ENCODE peak calls at places on chromosomes 11 and 22, in seven cellular contexts. U is RWPE1, N is tibial nerve, X is IMR-90, E is HCT116, J is WTC11, T is transverse colon. R is an unnamed sample.

GRCh38 chr11:121476379-121477032 is 23.7 kb upstream of the SORL1-AS1 start:
- DNase-seq in N (no peak), T (no peak), X (no peak), J (no peak), E (no peak), U (peak), R (no peak)

GRCh38 chr11:250274-250673 is 13.5 kb downstream of the PSMD13 start:
- DNase-seq in U (no peak), T (no peak), X (no peak), J (no peak), N (no peak), E (no peak), R (no peak)

GRCh38 chr22:50569041-50569459 is 6.3 kb upstream of the SYCE3 start:
- DNase-seq in T (peak), E (no peak), X (no peak), U (no peak), N (no peak), J (no peak), R (no peak)

GRCh38 chr22:49867303-49868250 is 13.9 kb downstream of the ZBED4 start:
- DNase-seq in E (no peak), U (no peak), X (no peak), T (no peak), N (no peak), J (no peak), R (no peak)

GRCh38 chr11:23976369-23976768 is 520.5 kb upstream of the LUZP2 start:
- DNase-seq in N (no peak), T (no peak), X (peak), J (no peak), U (no peak), E (no peak), R (no peak)

GRCh38 chr11:90874971-90875370 is 652.1 kb upstream of the CHORDC1 start:
- DNase-seq in E (no peak), U (peak), J (no peak), X (no peak), T (no peak), N (no peak), R (no peak)

GRCh38 chr11:57249384-57250319 is 12.6 kb upstream of the APLNR start:
- DNase-seq in J (peak), T (peak), E (peak), U (peak), N (peak), X (peak), R (peak)

GRCh38 chr22:27133951-27134664 is 476.7 kb downstream of the MIAT start:
- DNase-seq in N (no peak), X (peak), J (no peak), E (no peak), T (peak), U (peak), R (no peak)

GRCh38 chr11:116716617-116717016 is 56.2 kb downstream of the BUD13 start:
- DNase-seq in E (no peak), J (no peak), X (no peak), N (no peak), U (no peak), T (peak), R (no peak)

DNA sequence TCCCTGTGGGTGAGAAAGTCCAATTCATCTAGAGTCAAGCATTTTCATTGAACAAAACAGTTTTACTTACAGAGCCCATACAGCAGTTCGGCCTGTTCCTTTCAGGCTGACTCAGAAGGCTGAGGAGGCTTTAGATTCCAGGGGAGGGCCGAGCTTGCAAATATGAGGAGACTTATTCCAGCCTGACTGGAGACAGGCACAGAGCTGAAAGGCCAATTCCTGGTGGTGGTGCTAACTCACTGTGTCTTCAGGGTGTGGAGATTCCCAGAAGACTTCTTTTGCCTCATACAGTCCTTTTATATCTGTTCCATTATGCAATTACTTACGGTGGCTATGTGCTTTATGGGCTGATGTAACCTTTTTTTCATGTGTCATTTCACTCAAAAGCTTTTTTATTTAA is at the start of gene OR51E2:
- DNase-seq in T (peak), X (peak), E (no peak), J (no peak), U (no peak), N (no peak), R (no peak)
- TF ChIP-seq CTCF in T (no peak), X (no peak), E (no peak), J (no peak), U (no peak), N (no peak), R (no peak)

GRCh38 chr11:3046190-3046589 is 11.0 kb downstream of the CARS1 start:
- DNase-seq in X (no peak), J (peak), T (no peak), U (no peak), N (no peak), E (no peak), R (peak)
- TF ChIP-seq CTCF in X (peak), J (no peak), T (no peak), U (no peak), N (peak), E (no peak), R (peak)

DNA sequence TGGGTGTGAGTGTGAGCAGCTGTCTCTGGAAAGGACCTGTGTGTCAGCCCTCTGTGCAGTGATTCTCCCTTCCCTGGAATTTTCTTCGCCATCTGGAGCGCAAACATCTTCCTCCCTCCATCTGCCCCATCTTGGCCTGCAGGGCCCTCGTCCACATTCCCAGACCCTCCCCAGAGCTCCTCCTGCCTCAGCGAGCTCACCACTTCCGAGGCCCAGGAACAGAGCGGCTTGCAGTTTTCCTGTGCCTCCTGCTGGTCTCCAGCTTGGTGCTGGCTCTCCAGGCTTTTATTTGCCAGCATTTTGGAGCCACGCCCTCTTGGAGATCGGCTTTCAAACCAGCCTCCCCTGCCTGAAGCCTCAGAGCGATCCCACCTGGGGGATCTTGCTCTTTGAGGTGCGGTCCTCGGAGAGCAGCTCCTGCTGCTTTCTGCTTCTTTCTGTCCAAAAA is at the start of gene GPHA2:
- DNase-seq in J (peak), N (no peak), U (no peak), T (no peak), X (no peak), E (no peak), R (peak)
- TF ChIP-seq CTCF in J (no peak), N (no peak), U (no peak), T (no peak), X (no peak), E (no peak), R (no peak)

DNA sequence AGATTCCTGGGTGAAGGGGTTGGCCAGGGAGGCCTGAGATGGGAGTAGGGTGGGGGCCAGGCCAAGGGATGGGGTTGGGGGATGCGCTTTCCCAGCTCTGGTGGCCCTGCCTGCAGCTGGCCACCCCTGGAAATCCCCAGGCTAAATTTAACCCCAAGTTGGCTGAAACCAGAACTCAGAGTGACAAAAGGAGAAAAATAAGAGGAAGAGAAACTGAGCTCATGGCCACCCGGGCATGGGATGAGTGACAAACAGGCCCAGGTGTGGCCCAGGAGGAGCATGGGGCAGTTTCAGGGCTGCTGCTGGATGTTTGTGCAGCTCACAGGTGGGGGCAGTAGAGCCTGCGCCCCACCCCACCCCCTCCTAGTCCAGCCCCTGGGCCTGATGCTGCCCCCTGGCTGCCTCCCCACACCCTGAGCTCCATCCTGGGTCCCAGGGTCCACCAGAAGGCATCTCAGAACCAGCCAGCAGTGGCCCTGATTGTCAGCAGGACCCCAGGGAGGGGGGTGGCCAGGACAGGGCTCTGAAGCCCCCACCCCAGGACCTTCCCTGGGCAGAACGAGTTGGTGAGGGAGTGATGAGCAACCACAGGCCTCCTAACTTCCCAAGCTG is 48.0 kb downstream of the IGLL5 start:
- DNase-seq in E (no peak), T (peak), N (no peak), U (no peak), J (peak), X (no peak), R (no peak)
- TF ChIP-seq CTCF in E (no peak), T (no peak), N (no peak), U (no peak), J (no peak), X (no peak), R (no peak)

GRCh38 chr22:23241562-23242472 is 61.5 kb downstream of the BCR start:
- DNase-seq in T (no peak), U (no peak), X (no peak), E (no peak), N (no peak), J (no peak), R (no peak)

GRCh38 chr22:23240639-23241389 is 60.5 kb downstream of the BCR start:
- DNase-seq in N (no peak), E (no peak), T (no peak), U (no peak), J (peak), X (no peak), R (no peak)

GRCh38 chr22:23243006-23243573 is 62.8 kb downstream of the BCR start:
- DNase-seq in U (no peak), N (no peak), T (no peak), J (peak), X (no peak), E (no peak), R (no peak)

GRCh38 chr22:23243859-23244689 is 63.8 kb downstream of the BCR start:
- DNase-seq in X (no peak), E (no peak), N (no peak), U (no peak), T (no peak), J (no peak), R (no peak)

DNA sequence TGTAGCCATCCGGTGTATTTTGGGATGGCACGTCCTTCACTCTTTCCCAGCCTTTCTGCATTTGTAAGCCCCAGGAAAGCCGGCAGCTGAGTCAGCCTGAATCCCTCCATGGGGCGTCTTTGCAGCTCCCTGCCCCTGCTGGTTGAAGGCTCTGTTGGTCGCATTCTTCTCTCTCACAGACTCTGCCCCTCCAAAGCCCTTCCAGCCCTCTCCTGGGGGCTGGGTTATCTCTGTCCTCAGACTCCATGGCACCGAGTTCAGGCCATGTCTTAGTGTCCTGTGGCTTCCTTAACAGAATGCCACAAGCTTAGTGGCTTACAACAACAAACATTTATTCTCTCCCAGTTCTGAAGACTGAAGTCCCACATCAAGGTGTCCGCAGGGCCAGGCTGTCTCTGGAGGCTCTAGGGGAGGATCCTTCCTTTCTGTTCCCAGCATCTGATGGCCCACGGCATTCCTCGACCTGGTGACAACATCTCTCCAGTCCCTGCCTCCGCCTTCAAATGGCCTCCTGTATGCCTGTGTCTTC is 62.2 kb downstream of the BCR start:
- DNase-seq in X (peak), U (no peak), T (no peak), N (no peak), J (peak), E (no peak), R (no peak)
- TF ChIP-seq CTCF in X (peak), U (no peak), T (no peak), N (no peak), J (no peak), E (no peak), R (no peak)

GRCh38 chr22:41248314-41248713 is 7.6 kb upstream of the CHADL start:
- DNase-seq in X (no peak), E (no peak), N (no peak), T (no peak), J (no peak), U (no peak), R (no peak)

GRCh38 chr22:41248758-41249157 is 8.0 kb upstream of the CHADL start:
- DNase-seq in X (no peak), U (no peak), N (no peak), J (no peak), T (no peak), E (no peak), R (no peak)

GRCh38 chr22:41247703-41248102 is 7.0 kb upstream of the CHADL start:
- DNase-seq in T (no peak), J (no peak), U (no peak), E (no peak), X (no peak), N (no peak), R (no peak)

GRCh38 chr22:41243361-41243760 is 2.6 kb upstream of the CHADL start:
- DNase-seq in U (no peak), N (no peak), J (no peak), X (no peak), T (no peak), E (no peak), R (no peak)

DNA sequence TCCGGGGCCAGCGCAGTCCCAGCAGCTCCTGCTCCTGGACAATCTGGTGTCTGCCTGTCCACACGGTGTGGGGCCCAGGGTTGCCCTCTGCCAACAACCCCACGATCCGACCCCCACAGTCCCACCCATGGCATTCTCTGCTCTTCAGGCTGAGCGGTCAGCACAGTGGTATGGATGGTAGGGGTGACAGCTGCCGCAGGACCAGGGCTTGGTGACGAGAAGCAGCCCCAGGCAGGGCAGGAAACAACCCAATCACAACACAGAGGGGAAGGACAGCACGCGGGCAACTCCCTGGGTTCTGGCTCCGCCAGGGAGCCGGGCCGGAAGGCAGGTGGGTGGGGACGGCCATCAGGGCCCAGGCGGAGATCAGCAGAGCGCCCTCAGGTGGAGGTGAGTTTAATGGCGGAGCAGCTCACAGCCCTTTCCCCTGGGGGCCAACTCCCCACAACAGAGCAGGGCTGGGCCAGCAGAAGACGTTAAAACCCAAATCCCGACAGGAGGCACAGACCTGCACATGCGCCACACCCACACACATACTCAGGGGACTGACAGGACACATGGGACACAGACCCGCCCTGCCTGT is 5.3 kb upstream of the CHADL start:
- DNase-seq in U (no peak), X (no peak), T (no peak), J (peak), N (no peak), E (no peak), R (no peak)
- TF ChIP-seq CTCF in U (no peak), X (no peak), T (no peak), J (peak), N (no peak), E (no peak), R (peak)

GRCh38 chr11:11148104-11148509 is 204.9 kb downstream of the CSNK2A3 start:
- DNase-seq in N (peak), J (peak), E (no peak), X (peak), U (peak), T (peak), R (no peak)
- TF ChIP-seq CTCF in N (peak), J (no peak), E (no peak), X (peak), U (no peak), T (peak), R (no peak)